ENCODE peak calls at places on chromosomes 1 and 21, in five cellular contexts. R, M, L, W and V are unnamed samples.
A peak's percentile ranks its signal among the peaks of the same experiment; 100 is the strongest.

GRCh38 chr1:110068646-110069301 is 1.7 kb downstream of the ALX3 start:
- DNase-seq in R (no peak), M (no peak), L (no peak), W (peak; percentile 54), V (no peak)

GRCh38 chr21:43884861-43885370 is 19.9 kb downstream of the AGPAT3 start:
- DNase-seq in R (peak; percentile 85), M (no peak), L (no peak), W (no peak), V (no peak)

GRCh38 chr1:16068356-16069270 is 4.8 kb downstream of the FAM131C start:
- DNase-seq in R (peak; percentile 78), M (no peak), L (no peak), W (no peak), V (no peak)

GRCh38 chr1:85801520-85801919 is 93.3 kb upstream of the ZNHIT6 start:
- DNase-seq in R (no peak), M (no peak), L (no peak), W (no peak), V (no peak)

GRCh38 chr1:86068126-86068805 is 88.3 kb downstream of the COL24A1 start:
- DNase-seq in R (no peak), M (no peak), L (no peak), W (no peak), V (no peak)

GRCh38 chr1:189429610-189430009 is 1048.1 kb downstream of the BRINP3 start:
- DNase-seq in R (no peak), M (no peak), L (no peak), W (peak; percentile 62), V (no peak)

GRCh38 chr1:173134800-173135199 is 72.3 kb downstream of the TNFSF4 start:
- DNase-seq in R (no peak), M (no peak), L (no peak), W (no peak), V (no peak)

GRCh38 chr1:115289940-115290339 is 48.1 kb downstream of the NGF start:
- DNase-seq in R (peak; percentile 58), M (no peak), L (no peak), W (peak; percentile 34), V (no peak)

GRCh38 chr1:41915786-41916571 is 2.7 kb downstream of the HIVEP3 start:
- DNase-seq in R (peak; percentile 57), M (no peak), L (no peak), W (no peak), V (peak; percentile 85)

GRCh38 chr1:8097077-8097799 is 71.1 kb upstream of the ERRFI1 start:
- DNase-seq in R (no peak), M (peak; percentile 90), L (no peak), W (no peak), V (no peak)

GRCh38 chr1:43691871-43692815 is 15.2 kb upstream of the ST3GAL3 start:
- DNase-seq in R (no peak), M (no peak), L (no peak), W (no peak), V (no peak)

GRCh38 chr1:27606708-27607238 is 2.8 kb upstream of the AHDC1 start:
- DNase-seq in R (peak; percentile 34), M (no peak), L (no peak), W (no peak), V (no peak)

GRCh38 chr1:69649383-69649782 is 81.7 kb downstream of the LRRC7 start:
- DNase-seq in R (no peak), M (no peak), L (no peak), W (no peak), V (no peak)

GRCh38 chr1:227790868-227791267 is 24.6 kb upstream of the PRSS38 start:
- DNase-seq in R (no peak), M (no peak), L (no peak), W (no peak), V (no peak)

GRCh38 chr1:229897540-229897939 is 169.5 kb upstream of the GALNT2 start:
- DNase-seq in R (no peak), M (no peak), L (no peak), W (no peak), V (no peak)

GRCh38 chr1:159930634-159931033 is 5.3 kb upstream of the TAGLN2 start:
- DNase-seq in R (no peak), M (no peak), L (no peak), W (no peak), V (no peak)

GRCh38 chr1:16048573-16049189 is 5.1 kb downstream of the CLCNKB start:
- DNase-seq in R (peak; percentile 86), M (no peak), L (no peak), W (peak; percentile 77), V (peak; percentile 22)

GRCh38 chr1:37410080-37410479 is 64.3 kb upstream of the ZC3H12A start:
- DNase-seq in R (no peak), M (no peak), L (no peak), W (no peak), V (no peak)

GRCh38 chr1:62746086-62746808 is 37.7 kb upstream of the ATG4C start:
- DNase-seq in R (no peak), M (no peak), L (no peak), W (peak; percentile 23), V (no peak)

GRCh38 chr1:32983039-32983438 is 18.4 kb upstream of the RNF19B start:
- DNase-seq in R (no peak), M (no peak), L (no peak), W (no peak), V (no peak)

GRCh38 chr21:32415451-32415850 is 2.9 kb downstream of the EVA1C start:
- DNase-seq in R (no peak), M (no peak), L (no peak), W (no peak), V (no peak)

GRCh38 chr21:46017695-46018094 is 36.1 kb downstream of the COL6A1 start:
- DNase-seq in R (no peak), M (no peak), L (no peak), W (no peak), V (no peak)

GRCh38 chr1:106746448-106747085 is 309.9 kb upstream of the PRMT6 start:
- DNase-seq in R (no peak), M (no peak), L (no peak), W (peak; percentile 47), V (no peak)